ENCODE peak calls at places on chromosomes 2 and 18, in five cellular contexts. K is HepG2, Z is uterus, N is BJ, Y is fibroblast of lung. M is an unnamed sample.

GRCh38 chr2:120852200-120852815 is 116.6 kb downstream of the GLI2 start:
- DNase-seq in Z (no peak), Y (peak; percentile 13), K (no peak), N (no peak), M (no peak)

GRCh38 chr2:73018188-73018825 is 53.2 kb downstream of the SFXN5 start:
- DNase-seq in Y (peak; percentile 37), N (no peak), K (no peak), Z (no peak), M (no peak)

GRCh38 chr2:50346104-50346503 is 685.8 kb downstream of the NRXN1 start:
- DNase-seq in Z (no peak), K (no peak), Y (no peak), N (no peak), M (peak; percentile 40)

GRCh38 chr2:160207271-160207670 is 7.2 kb upstream of the ITGB6 start:
- DNase-seq in K (no peak), Y (no peak), Z (no peak), N (no peak), M (no peak)

GRCh38 chr2:191169456-191170300 is 18.9 kb upstream of the STAT4 start:
- DNase-seq in Z (no peak), Y (no peak), K (no peak), N (no peak), M (no peak)

GRCh38 chr18:22385718-22386117 is 32.0 kb downstream of the CTAGE1 start:
- DNase-seq in Y (peak; percentile 88), K (no peak), Z (no peak), N (peak; percentile 20), M (no peak)

GRCh38 chr18:43772907-43773306 is 495.6 kb upstream of the SYT4 start:
- DNase-seq in N (no peak), K (no peak), Z (no peak), Y (no peak), M (no peak)

GRCh38 chr18:76827205-76827885 is 5.0 kb downstream of the ZNF236 start:
- DNase-seq in Y (peak; percentile 30), K (no peak), N (no peak), Z (no peak), M (no peak)

GRCh38 chr2:231413921-231414476 is 18.5 kb downstream of the B3GNT7 start:
- DNase-seq in Z (no peak), K (peak; percentile 71), N (no peak), Y (no peak), M (no peak)

GRCh38 chr2:112242384-112242783 is 12.5 kb downstream of the ZC3H8 start:
- DNase-seq in N (no peak), Y (no peak), K (no peak), Z (no peak), M (no peak)

GRCh38 chr18:33372442-33372841 is 68.1 kb downstream of the CCDC178 start:
- DNase-seq in Z (no peak), N (no peak), K (no peak), Y (peak; percentile 17), M (no peak)

GRCh38 chr2:23249348-23249747 is 135.6 kb upstream of the KLHL29 start:
- DNase-seq in N (no peak), Y (no peak), K (no peak), Z (peak; percentile 56), M (no peak)

GRCh38 chr2:187263675-187264580 is 184.1 kb downstream of the CALCRL start:
- DNase-seq in Y (no peak), K (no peak), Z (no peak), N (no peak), M (no peak)

GRCh38 chr2:29425866-29426265 is 310.7 kb downstream of the CLIP4 start:
- DNase-seq in K (no peak), N (no peak), Z (no peak), Y (no peak), M (no peak)

GRCh38 chr18:8301427-8302172 is 307.6 kb upstream of the RAB12 start:
- DNase-seq in K (peak; percentile 45), N (no peak), Y (peak; percentile 34), Z (no peak), M (no peak)

GRCh38 chr2:47230418-47230817 is 75.3 kb upstream of the STPG4 start:
- DNase-seq in K (no peak), Z (peak; percentile 46), N (no peak), Y (peak; percentile 70), M (no peak)

GRCh38 chr2:128260239-128261138 is 58.2 kb downstream of the HS6ST1 start:
- DNase-seq in Z (no peak), K (peak; percentile 86), Y (peak; percentile 94), N (peak; percentile 26), M (peak; percentile 25)

GRCh38 chr18:55534547-55534946 is 53.4 kb downstream of the TCF4 start:
- DNase-seq in Y (peak; percentile 43), N (no peak), K (no peak), Z (no peak), M (no peak)

GRCh38 chr2:185811580-185811979 is 73.0 kb downstream of the FSIP2 start:
- DNase-seq in N (no peak), K (peak; percentile 63), Z (no peak), Y (no peak), M (no peak)

GRCh38 chr2:185802926-185803325 is 64.3 kb downstream of the FSIP2 start:
- DNase-seq in Y (no peak), K (no peak), N (no peak), Z (no peak), M (no peak)

GRCh38 chr2:185806783-185807182 is 68.2 kb downstream of the FSIP2 start:
- DNase-seq in Z (no peak), N (no peak), K (no peak), Y (no peak), M (no peak)

DNA sequence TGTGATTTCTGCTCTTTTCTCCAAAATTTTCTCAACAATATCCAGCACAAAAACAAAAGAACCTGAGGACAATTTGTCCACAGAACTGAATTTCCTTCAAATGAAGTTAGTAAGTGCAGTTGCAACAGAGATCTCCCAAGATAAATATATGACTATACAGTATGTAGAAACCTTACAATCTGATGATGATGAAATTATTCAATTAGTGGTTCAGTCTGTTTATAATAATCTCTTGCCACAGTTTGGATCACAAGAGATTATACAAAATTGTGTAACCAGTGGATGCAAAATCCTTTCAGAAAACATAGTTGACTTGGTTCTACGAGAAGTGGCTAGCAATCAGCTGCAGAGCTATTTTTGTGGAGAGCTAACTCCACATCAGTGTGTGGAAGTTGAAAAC is 68.7 kb downstream of the FSIP2 start:
- DNase-seq in K (no peak), Z (no peak), N (no peak), Y (peak; percentile 4), M (no peak)
- TF ChIP-seq CTCF in K (no peak), Z (no peak), N (no peak), Y (no peak), M (no peak)

DNA sequence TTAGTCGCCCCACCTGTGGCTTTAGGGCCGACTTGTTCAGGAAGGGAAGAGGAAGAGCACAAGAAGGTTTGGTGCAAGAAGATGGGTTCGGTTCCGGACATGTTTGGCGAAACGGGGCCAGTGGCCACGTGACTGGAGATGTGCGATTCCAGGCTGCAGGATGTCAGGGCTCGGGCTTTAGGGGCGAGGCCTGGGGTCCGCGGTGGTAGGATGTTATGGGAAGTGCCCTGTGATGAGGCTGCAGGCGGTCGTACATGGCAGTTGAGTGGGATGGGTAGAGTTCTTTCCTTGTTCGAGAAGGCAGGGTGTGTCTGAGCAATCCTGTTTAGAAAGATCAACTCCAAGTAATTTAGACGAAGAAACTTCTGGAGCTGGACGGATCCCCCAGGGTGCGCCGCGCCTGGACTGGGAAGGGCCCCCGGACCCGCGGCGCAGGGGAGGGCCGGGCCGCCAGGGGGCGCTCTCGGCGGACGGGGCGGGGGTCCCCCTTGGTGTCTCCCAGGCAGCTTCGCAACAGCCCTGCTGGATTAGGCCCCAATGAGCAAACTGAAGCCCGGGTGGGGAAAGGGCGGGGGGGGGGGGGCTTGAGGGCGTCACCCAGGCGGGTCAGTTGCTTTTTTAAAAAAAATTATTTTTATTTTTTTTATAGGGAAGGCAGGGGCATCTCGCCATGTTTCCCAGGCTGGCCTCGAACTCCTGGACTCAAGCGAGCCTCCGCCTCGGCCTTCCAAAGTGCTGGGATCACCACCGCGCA is 17.2 kb upstream of the SDC1 start:
- DNase-seq in Z (no peak), K (no peak), N (no peak), Y (no peak), M (peak; percentile 28)
- TF ChIP-seq CTCF in Z (no peak), K (peak; percentile 48), N (peak; percentile 31), Y (peak; percentile 15), M (peak; percentile 40)

DNA sequence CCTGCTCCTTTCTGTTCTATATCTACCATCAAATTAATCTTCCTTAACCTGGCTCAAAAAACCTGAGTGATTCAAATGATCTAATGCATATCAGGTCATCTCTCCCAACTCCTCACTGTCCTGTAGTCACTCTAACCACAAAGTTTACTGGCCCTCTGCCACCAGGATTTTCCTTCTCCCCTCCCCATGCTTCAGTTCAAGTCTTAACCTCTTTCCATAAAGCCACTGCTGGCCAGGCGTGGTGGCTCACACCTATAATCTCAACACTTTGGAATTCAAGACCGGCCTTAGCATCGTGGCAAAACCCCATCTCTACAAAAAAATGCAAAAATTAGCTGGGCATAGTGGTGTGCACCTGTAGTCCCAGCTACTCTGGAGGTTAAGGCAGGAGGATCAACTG is 7.5 kb upstream of the SP3 start:
- DNase-seq in Y (peak; percentile 70), N (no peak), Z (no peak), K (no peak), M (no peak)
- TF ChIP-seq CTCF in Y (no peak), N (no peak), Z (no peak), K (no peak), M (no peak)

GRCh38 chr2:165687376-165687775 is 106.7 kb downstream of the GALNT3 start:
- DNase-seq in N (no peak), K (no peak), Y (peak; percentile 69), Z (no peak), M (no peak)

GRCh38 chr2:165693838-165694237 is 100.2 kb downstream of the GALNT3 start:
- DNase-seq in N (no peak), Y (no peak), K (no peak), Z (no peak), M (no peak)

DNA sequence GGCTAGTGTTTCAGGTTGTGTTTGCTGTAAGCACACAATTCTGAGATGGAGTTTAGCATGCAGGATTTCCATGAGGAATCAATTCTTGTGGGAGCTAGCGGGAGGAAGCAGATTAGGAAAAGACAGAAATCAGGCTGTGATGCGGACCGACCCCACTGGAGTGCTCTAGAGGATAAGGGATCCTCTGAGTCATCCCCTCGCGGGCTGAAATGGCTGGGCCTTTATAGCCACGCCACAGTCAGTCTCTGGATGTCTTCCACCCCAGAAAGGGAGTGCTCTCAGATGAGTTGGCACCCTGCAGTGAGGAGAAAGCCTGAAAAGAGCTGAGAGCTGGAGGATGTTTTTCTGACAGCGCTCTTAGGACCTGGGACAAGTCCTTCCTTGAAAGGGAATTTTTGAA is 102.4 kb downstream of the GALNT3 start:
- DNase-seq in Z (peak; percentile 59), Y (peak; percentile 74), K (no peak), N (peak; percentile 11), M (peak; percentile 2)
- TF ChIP-seq CTCF in Z (no peak), Y (no peak), K (peak; percentile 20), N (peak; percentile 7), M (no peak)

GRCh38 chr2:10221976-10222870 is 80.5 kb upstream of the HPCAL1 start:
- DNase-seq in K (no peak), N (no peak), Y (no peak), Z (no peak), M (no peak)
- TF ChIP-seq CTCF in K (peak; percentile 44), N (no peak), Y (no peak), Z (no peak), M (no peak)

M was measured in nephron progenitor cell.